ENCODE peak calls at places on chromosomes 11 and 22, in four cellular contexts. One of them, this sample, is unnamed.
A peak's percentile ranks its signal among the peaks of the same experiment; 100 is the strongest.

GRCh38 chr11:15234796-15235195 is 120.1 kb downstream of the INSC start:
- DNase-seq in neural progenitor cell: no peak
- DNase-seq in CD8-positive, alpha-beta T cell: no peak
- DNase-seq in prostate gland: no peak
- DNase-seq in this sample: no peak

GRCh38 chr11:108983621-108984020 is 318.8 kb downstream of the DDX10 start:
- DNase-seq in CD8-positive, alpha-beta T cell: no peak
- DNase-seq in prostate gland: no peak
- DNase-seq in neural progenitor cell: no peak
- DNase-seq in this sample: no peak

GRCh38 chr22:40525250-40525884 is 111.2 kb downstream of the MRTFA start:
- DNase-seq in neural progenitor cell: peak; percentile 41
- DNase-seq in CD8-positive, alpha-beta T cell: peak; percentile 60
- DNase-seq in prostate gland: no peak
- DNase-seq in this sample: peak; percentile 52

GRCh38 chr11:119361056-119361787 is 14.7 kb upstream of the MFRP start:
- DNase-seq in neural progenitor cell: peak; percentile 91
- DNase-seq in CD8-positive, alpha-beta T cell: no peak
- DNase-seq in prostate gland: no peak
- DNase-seq in this sample: no peak

GRCh38 chr22:45548991-45549736 is 46.5 kb downstream of the FBLN1 start:
- DNase-seq in neural progenitor cell: peak; percentile 14
- DNase-seq in CD8-positive, alpha-beta T cell: no peak
- DNase-seq in prostate gland: peak; percentile 63
- DNase-seq in this sample: no peak

GRCh38 chr22:44151661-44152060 is 29.1 kb upstream of the PARVG start:
- DNase-seq in CD8-positive, alpha-beta T cell: no peak
- DNase-seq in neural progenitor cell: no peak
- DNase-seq in prostate gland: no peak
- DNase-seq in this sample: no peak

GRCh38 chr22:35301370-35301874 is 1.7 kb downstream of the TOM1 start:
- DNase-seq in prostate gland: no peak
- DNase-seq in neural progenitor cell: no peak
- DNase-seq in CD8-positive, alpha-beta T cell: no peak
- DNase-seq in this sample: no peak

GRCh38 chr11:21421930-21422329 is 752.5 kb downstream of the NELL1 start:
- DNase-seq in neural progenitor cell: no peak
- DNase-seq in prostate gland: no peak
- DNase-seq in CD8-positive, alpha-beta T cell: no peak
- DNase-seq in this sample: no peak

GRCh38 chr11:8501838-8502237 is 92.2 kb downstream of the STK33 start:
- DNase-seq in prostate gland: no peak
- DNase-seq in neural progenitor cell: no peak
- DNase-seq in CD8-positive, alpha-beta T cell: no peak
- DNase-seq in this sample: no peak

GRCh38 chr11:120500414-120500936 is 11.1 kb upstream of the GRIK4 start:
- DNase-seq in neural progenitor cell: peak; percentile 29
- DNase-seq in CD8-positive, alpha-beta T cell: no peak
- DNase-seq in prostate gland: no peak
- DNase-seq in this sample: no peak

GRCh38 chr11:5289696-5290095 is 12.1 kb downstream of the OR51B4 start:
- DNase-seq in prostate gland: no peak
- DNase-seq in CD8-positive, alpha-beta T cell: no peak
- DNase-seq in neural progenitor cell: no peak
- DNase-seq in this sample: no peak

GRCh38 chr11:33999393-33999792 is 52.1 kb upstream of the CAPRIN1 start:
- DNase-seq in neural progenitor cell: no peak
- DNase-seq in prostate gland: no peak
- DNase-seq in CD8-positive, alpha-beta T cell: no peak
- DNase-seq in this sample: no peak

GRCh38 chr11:92707173-92707619 is 262.3 kb upstream of the MTNR1B start:
- DNase-seq in neural progenitor cell: peak; percentile 14
- DNase-seq in CD8-positive, alpha-beta T cell: no peak
- DNase-seq in prostate gland: peak; percentile 74
- DNase-seq in this sample: no peak

DNA sequence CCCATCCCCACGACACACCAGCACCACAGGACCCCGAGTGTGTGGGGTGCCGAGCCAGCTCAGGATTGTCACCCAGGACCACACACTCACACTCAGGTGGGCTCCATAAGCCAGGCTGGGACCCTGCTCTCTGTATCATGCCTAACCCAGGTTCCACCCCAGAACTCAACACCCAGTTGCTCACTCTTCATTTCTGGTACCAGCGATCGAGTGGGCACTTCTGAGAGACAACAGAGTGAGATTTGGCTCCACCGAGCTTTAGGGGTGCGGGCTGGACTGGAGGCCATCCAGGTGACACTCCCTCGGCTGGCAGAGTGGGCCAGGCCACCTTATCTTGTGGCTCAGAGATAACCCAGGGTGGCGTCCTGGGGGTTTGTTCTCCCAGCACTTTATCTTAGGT is 1323.8 kb downstream of the BRD1 start:
- DNase-seq in CD8-positive, alpha-beta T cell: no peak
- DNase-seq in prostate gland: no peak
- DNase-seq in neural progenitor cell: no peak
- DNase-seq in this sample: no peak
- H3K9me3 ChIP-seq in CD8-positive, alpha-beta T cell: no peaks in the 10 kb centered on the region
- H3K9me3 ChIP-seq in prostate gland: no peaks in the 10 kb centered on the region
- H3K9me3 ChIP-seq in neural progenitor cell: no peaks in the 10 kb centered on the region
- H3K9me3 ChIP-seq in this sample: no peaks in the 10 kb centered on the region

GRCh38 chr11:60326955-60327354 is at the start of gene MS4A6E:
- DNase-seq in CD8-positive, alpha-beta T cell: no peak
- DNase-seq in neural progenitor cell: no peak
- DNase-seq in prostate gland: no peak
- DNase-seq in this sample: no peak

GRCh38 chr11:60332923-60333322 is 5.9 kb downstream of the MS4A6E start:
- DNase-seq in CD8-positive, alpha-beta T cell: no peak
- DNase-seq in prostate gland: no peak
- DNase-seq in neural progenitor cell: no peak
- DNase-seq in this sample: no peak

GRCh38 chr11:60334005-60334620 is 7.1 kb downstream of the MS4A6E start:
- DNase-seq in CD8-positive, alpha-beta T cell: peak; percentile 38
- DNase-seq in neural progenitor cell: peak; percentile 68
- DNase-seq in prostate gland: peak; percentile 43
- DNase-seq in this sample: peak; percentile 12

DNA sequence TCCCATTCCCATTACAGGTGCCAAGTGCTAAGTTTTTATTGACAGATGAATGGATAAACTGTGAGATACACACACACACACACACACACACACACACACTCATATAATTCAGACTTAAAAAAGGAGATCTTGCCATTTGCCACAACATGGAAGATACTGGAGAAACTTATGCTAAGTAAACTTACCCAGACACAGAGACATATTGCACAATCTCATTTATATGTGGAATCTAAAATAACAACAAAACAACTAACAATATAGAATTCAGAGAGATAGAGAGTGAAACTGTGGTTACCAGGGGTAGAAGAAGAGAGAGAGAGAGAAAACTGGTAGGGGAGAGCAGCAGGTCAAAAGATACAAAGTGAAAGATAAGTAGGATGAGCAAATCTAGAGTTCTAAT is 1.4 kb downstream of the MS4A6E start:
- DNase-seq in CD8-positive, alpha-beta T cell: no peak
- DNase-seq in neural progenitor cell: no peak
- DNase-seq in prostate gland: no peak
- DNase-seq in this sample: no peak
- H3K9me3 ChIP-seq in CD8-positive, alpha-beta T cell: no peaks in the 10 kb centered on the region
- H3K9me3 ChIP-seq in neural progenitor cell: no peaks in the 10 kb centered on the region
- H3K9me3 ChIP-seq in prostate gland: no peaks in the 10 kb centered on the region
- H3K9me3 ChIP-seq in this sample: no peaks in the 10 kb centered on the region

GRCh38 chr22:48884786-48885185 is 942.9 kb downstream of the BRD1 start:
- DNase-seq in prostate gland: no peak
- DNase-seq in CD8-positive, alpha-beta T cell: no peak
- DNase-seq in neural progenitor cell: no peak
- DNase-seq in this sample: no peak
- H3K9me3 ChIP-seq in prostate gland: no peaks in the 10 kb centered on the region
- H3K9me3 ChIP-seq in CD8-positive, alpha-beta T cell: no peaks in the 10 kb centered on the region
- H3K9me3 ChIP-seq in neural progenitor cell: no peaks in the 10 kb centered on the region
- H3K9me3 ChIP-seq in this sample: no peaks in the 10 kb centered on the region

GRCh38 chr22:41690476-41690875 is 1.8 kb upstream of the SNU13 start:
- DNase-seq in CD8-positive, alpha-beta T cell: no peak
- DNase-seq in neural progenitor cell: no peak
- DNase-seq in prostate gland: no peak
- DNase-seq in this sample: no peak
- H3K9me3 ChIP-seq in CD8-positive, alpha-beta T cell: no peaks in the 10 kb centered on the region
- H3K9me3 ChIP-seq in neural progenitor cell: no peaks in the 10 kb centered on the region
- H3K9me3 ChIP-seq in prostate gland: no peaks in the 10 kb centered on the region
- H3K9me3 ChIP-seq in this sample: no peaks in the 10 kb centered on the region

DNA sequence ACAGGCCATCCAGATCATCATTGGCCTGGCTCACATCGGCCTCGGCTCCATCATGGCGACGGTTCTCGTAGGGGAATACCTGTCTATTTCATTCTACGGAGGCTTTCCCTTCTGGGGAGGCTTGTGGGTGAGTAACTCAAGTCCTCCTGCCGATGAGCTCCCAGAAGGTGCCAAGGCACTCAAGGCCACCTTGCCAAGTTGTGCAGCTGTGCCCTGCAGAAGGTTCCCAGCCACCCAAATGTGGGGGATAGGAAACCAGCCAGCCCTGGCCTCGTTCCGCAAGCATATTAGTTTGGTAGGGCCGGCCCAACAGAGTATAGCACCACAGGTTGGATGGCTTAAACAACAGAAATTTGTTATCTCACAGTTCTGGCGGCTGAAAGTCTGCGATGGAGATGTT is 4.0 kb downstream of the MS4A8 start:
- DNase-seq in prostate gland: no peak
- DNase-seq in CD8-positive, alpha-beta T cell: no peak
- DNase-seq in neural progenitor cell: no peak
- DNase-seq in this sample: no peak
- H3K9me3 ChIP-seq in prostate gland: no peaks in the 10 kb centered on the region
- H3K9me3 ChIP-seq in CD8-positive, alpha-beta T cell: no peaks in the 10 kb centered on the region
- H3K9me3 ChIP-seq in neural progenitor cell: no peaks in the 10 kb centered on the region
- H3K9me3 ChIP-seq in this sample: no peaks in the 10 kb centered on the region

GRCh38 chr11:41047229-41047628 is 412.2 kb downstream of the LRRC4C start:
- DNase-seq in neural progenitor cell: no peak
- DNase-seq in CD8-positive, alpha-beta T cell: no peak
- DNase-seq in prostate gland: no peak
- DNase-seq in this sample: no peak
- H3K9me3 ChIP-seq in neural progenitor cell: no peaks in the 10 kb centered on the region
- H3K9me3 ChIP-seq in CD8-positive, alpha-beta T cell: no peaks in the 10 kb centered on the region
- H3K9me3 ChIP-seq in prostate gland: no peaks in the 10 kb centered on the region
- H3K9me3 ChIP-seq in this sample: peaks cover 2% of the 10 kb centered on the region

DNA sequence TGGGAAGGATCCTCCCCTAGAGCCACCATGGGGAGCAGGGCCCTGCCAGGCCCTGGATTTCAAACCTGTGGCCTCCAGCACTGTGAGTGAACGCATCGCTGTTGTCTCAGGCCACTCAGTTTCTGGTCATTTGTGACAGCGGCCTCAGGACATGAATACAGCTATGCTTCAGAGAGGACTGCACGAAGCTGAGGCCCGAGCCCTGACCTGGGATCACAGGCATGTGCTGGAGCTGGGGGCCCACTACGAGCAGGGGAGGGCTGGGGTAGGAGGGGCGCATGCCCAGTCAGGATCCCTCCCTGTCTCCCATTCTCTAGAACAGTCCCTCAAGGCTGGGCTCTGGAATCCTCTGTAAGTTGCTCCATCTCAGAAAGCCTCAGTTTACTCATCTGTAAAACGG is 242.1 kb downstream of the CTTN start:
- DNase-seq in neural progenitor cell: no peak
- DNase-seq in prostate gland: no peak
- DNase-seq in CD8-positive, alpha-beta T cell: no peak
- DNase-seq in this sample: no peak
- H3K9me3 ChIP-seq in neural progenitor cell: no peaks in the 10 kb centered on the region
- H3K9me3 ChIP-seq in prostate gland: no peaks in the 10 kb centered on the region
- H3K9me3 ChIP-seq in CD8-positive, alpha-beta T cell: no peaks in the 10 kb centered on the region
- H3K9me3 ChIP-seq in this sample: no peaks in the 10 kb centered on the region

GRCh38 chr22:16956290-16956689 is 51.7 kb downstream of the GAB4 start:
- DNase-seq in neural progenitor cell: no peak
- DNase-seq in prostate gland: no peak
- DNase-seq in CD8-positive, alpha-beta T cell: no peak
- DNase-seq in this sample: no peak
- H3K9me3 ChIP-seq in neural progenitor cell: no peaks in the 10 kb centered on the region
- H3K9me3 ChIP-seq in prostate gland: no peaks in the 10 kb centered on the region
- H3K9me3 ChIP-seq in CD8-positive, alpha-beta T cell: no peaks in the 10 kb centered on the region
- H3K9me3 ChIP-seq in this sample: no peaks in the 10 kb centered on the region

GRCh38 chr11:111761056-111761455 is 5.1 kb downstream of the PPP2R1B start:
- DNase-seq in CD8-positive, alpha-beta T cell: no peak
- DNase-seq in neural progenitor cell: no peak
- DNase-seq in prostate gland: no peak
- DNase-seq in this sample: no peak
- H3K9me3 ChIP-seq in CD8-positive, alpha-beta T cell: no peaks in the 10 kb centered on the region
- H3K9me3 ChIP-seq in neural progenitor cell: no peaks in the 10 kb centered on the region
- H3K9me3 ChIP-seq in prostate gland: no peaks in the 10 kb centered on the region
- H3K9me3 ChIP-seq in this sample: no peaks in the 10 kb centered on the region

GRCh38 chr22:47474895-47475294 is 712.4 kb downstream of the TBC1D22A start:
- DNase-seq in CD8-positive, alpha-beta T cell: no peak
- DNase-seq in prostate gland: no peak
- DNase-seq in neural progenitor cell: no peak
- DNase-seq in this sample: no peak
- H3K9me3 ChIP-seq in CD8-positive, alpha-beta T cell: no peaks in the 10 kb centered on the region
- H3K9me3 ChIP-seq in prostate gland: no peaks in the 10 kb centered on the region
- H3K9me3 ChIP-seq in neural progenitor cell: peaks cover 15% of the 10 kb centered on the region
- H3K9me3 ChIP-seq in this sample: no peaks in the 10 kb centered on the region